ENCODE peak calls at places on chromosomes 7 and 10, in seven cellular contexts. One of them, this sample, is unnamed.

GRCh38 chr10:3549118-3549517 is 235.9 kb downstream of the KLF6 start:
- DNase-seq in CD8-positive, alpha-beta T cell: no peak
- DNase-seq in pancreas: no peak
- DNase-seq in vagina: no peak
- DNase-seq in A549: no peak
- DNase-seq in HFF-Myc: no peak
- DNase-seq in cardiac fibroblast: no peak
- DNase-seq in this sample: no peak

GRCh38 chr7:80412842-80413241 is 99.0 kb downstream of the GNAT3 start:
- DNase-seq in pancreas: no peak
- DNase-seq in cardiac fibroblast: peak; percentile 77
- DNase-seq in HFF-Myc: no peak
- DNase-seq in A549: no peak
- DNase-seq in vagina: no peak
- DNase-seq in CD8-positive, alpha-beta T cell: no peak
- DNase-seq in this sample: no peak

GRCh38 chr7:55128693-55129394 is 110.0 kb downstream of the EGFR start:
- DNase-seq in vagina: no peak
- DNase-seq in HFF-Myc: no peak
- DNase-seq in cardiac fibroblast: peak; percentile 76
- DNase-seq in A549: no peak
- DNase-seq in CD8-positive, alpha-beta T cell: no peak
- DNase-seq in pancreas: no peak
- DNase-seq in this sample: no peak

GRCh38 chr7:19116121-19117080 is 1.0 kb downstream of the TWIST1 start:
- DNase-seq in pancreas: no peak
- DNase-seq in HFF-Myc: no peak
- DNase-seq in vagina: no peak
- DNase-seq in CD8-positive, alpha-beta T cell: no peak
- DNase-seq in cardiac fibroblast: peak; percentile 56
- DNase-seq in A549: peak; percentile 25
- DNase-seq in this sample: no peak

GRCh38 chr7:94050046-94050445 is 45.9 kb upstream of the BET1 start:
- DNase-seq in pancreas: peak; percentile 15
- DNase-seq in vagina: no peak
- DNase-seq in CD8-positive, alpha-beta T cell: no peak
- DNase-seq in cardiac fibroblast: no peak
- DNase-seq in HFF-Myc: no peak
- DNase-seq in A549: no peak
- DNase-seq in this sample: no peak

GRCh38 chr10:44968101-44968886 is 8.7 kb downstream of the RASSF4 start:
- DNase-seq in HFF-Myc: no peak
- DNase-seq in CD8-positive, alpha-beta T cell: no peak
- DNase-seq in pancreas: peak; percentile 57
- DNase-seq in A549: no peak
- DNase-seq in cardiac fibroblast: peak; percentile 66
- DNase-seq in vagina: no peak
- DNase-seq in this sample: no peak

GRCh38 chr10:74871595-74872382 is 45.4 kb downstream of the KAT6B start:
- DNase-seq in CD8-positive, alpha-beta T cell: no peak
- DNase-seq in cardiac fibroblast: no peak
- DNase-seq in HFF-Myc: no peak
- DNase-seq in pancreas: no peak
- DNase-seq in vagina: no peak
- DNase-seq in A549: no peak
- DNase-seq in this sample: no peak

GRCh38 chr10:110546499-110547105 is 20.9 kb upstream of the SMC3 start:
- DNase-seq in cardiac fibroblast: no peak
- DNase-seq in CD8-positive, alpha-beta T cell: no peak
- DNase-seq in vagina: peak; percentile 69
- DNase-seq in pancreas: no peak
- DNase-seq in HFF-Myc: no peak
- DNase-seq in A549: no peak
- DNase-seq in this sample: no peak

GRCh38 chr7:22896917-22897316 is 74.3 kb upstream of the TOMM7 start:
- DNase-seq in A549: no peak
- DNase-seq in vagina: no peak
- DNase-seq in HFF-Myc: no peak
- DNase-seq in pancreas: no peak
- DNase-seq in cardiac fibroblast: no peak
- DNase-seq in CD8-positive, alpha-beta T cell: no peak
- DNase-seq in this sample: no peak

GRCh38 chr7:91949221-91950009 is 8.8 kb downstream of the AKAP9 start:
- DNase-seq in cardiac fibroblast: peak; percentile 27
- DNase-seq in A549: no peak
- DNase-seq in CD8-positive, alpha-beta T cell: no peak
- DNase-seq in HFF-Myc: no peak
- DNase-seq in vagina: no peak
- DNase-seq in pancreas: no peak
- DNase-seq in this sample: no peak

GRCh38 chr7:24659505-24659904 is 86.3 kb downstream of the PALS2 start:
- DNase-seq in pancreas: no peak
- DNase-seq in CD8-positive, alpha-beta T cell: no peak
- DNase-seq in A549: no peak
- DNase-seq in vagina: no peak
- DNase-seq in cardiac fibroblast: no peak
- DNase-seq in HFF-Myc: no peak
- DNase-seq in this sample: no peak

GRCh38 chr10:62581351-62581750 is 207.2 kb downstream of the ZNF365 start:
- DNase-seq in CD8-positive, alpha-beta T cell: no peak
- DNase-seq in HFF-Myc: no peak
- DNase-seq in A549: no peak
- DNase-seq in vagina: no peak
- DNase-seq in pancreas: no peak
- DNase-seq in cardiac fibroblast: no peak
- DNase-seq in this sample: no peak

GRCh38 chr10:131803863-131804425 is 96.9 kb upstream of the PPP2R2D start:
- DNase-seq in CD8-positive, alpha-beta T cell: no peak
- DNase-seq in vagina: no peak
- DNase-seq in cardiac fibroblast: no peak
- DNase-seq in HFF-Myc: no peak
- DNase-seq in pancreas: no peak
- DNase-seq in A549: no peak
- DNase-seq in this sample: no peak

GRCh38 chr7:133191787-133192186 is 61.1 kb upstream of the EXOC4 start:
- DNase-seq in HFF-Myc: no peak
- DNase-seq in CD8-positive, alpha-beta T cell: no peak
- DNase-seq in cardiac fibroblast: no peak
- DNase-seq in pancreas: no peak
- DNase-seq in A549: no peak
- DNase-seq in vagina: no peak
- DNase-seq in this sample: no peak

GRCh38 chr10:22560391-22561239 is 153.8 kb downstream of the PIP4K2A start:
- DNase-seq in CD8-positive, alpha-beta T cell: no peak
- DNase-seq in A549: no peak
- DNase-seq in pancreas: no peak
- DNase-seq in cardiac fibroblast: no peak
- DNase-seq in HFF-Myc: no peak
- DNase-seq in vagina: no peak
- DNase-seq in this sample: no peak

GRCh38 chr7:19519443-19519977 is 189.3 kb downstream of the POLR1F start:
- DNase-seq in pancreas: no peak
- DNase-seq in HFF-Myc: no peak
- DNase-seq in A549: no peak
- DNase-seq in cardiac fibroblast: peak; percentile 22
- DNase-seq in CD8-positive, alpha-beta T cell: no peak
- DNase-seq in vagina: no peak
- DNase-seq in this sample: no peak

GRCh38 chr7:83289396-83289993 is 126.8 kb upstream of the PCLO start:
- DNase-seq in CD8-positive, alpha-beta T cell: no peak
- DNase-seq in cardiac fibroblast: no peak
- DNase-seq in vagina: no peak
- DNase-seq in A549: no peak
- DNase-seq in pancreas: no peak
- DNase-seq in HFF-Myc: no peak
- DNase-seq in this sample: no peak

GRCh38 chr7:112453505-112454171 is 3.4 kb downstream of the IFRD1 start:
- DNase-seq in A549: peak; percentile 11
- DNase-seq in cardiac fibroblast: peak; percentile 78
- DNase-seq in CD8-positive, alpha-beta T cell: no peak
- DNase-seq in pancreas: no peak
- DNase-seq in vagina: no peak
- DNase-seq in HFF-Myc: no peak
- DNase-seq in this sample: peak; percentile 14

GRCh38 chr10:3887885-3888476 is 103.0 kb upstream of the KLF6 start:
- DNase-seq in CD8-positive, alpha-beta T cell: peak; percentile 31
- DNase-seq in HFF-Myc: peak; percentile 46
- DNase-seq in vagina: no peak
- DNase-seq in pancreas: no peak
- DNase-seq in cardiac fibroblast: peak; percentile 98
- DNase-seq in A549: peak; percentile 83
- DNase-seq in this sample: peak; percentile 55

GRCh38 chr10:132974249-132974796 is 32.0 kb upstream of the CFAP46 start:
- DNase-seq in CD8-positive, alpha-beta T cell: no peak
- DNase-seq in vagina: no peak
- DNase-seq in cardiac fibroblast: no peak
- DNase-seq in pancreas: no peak
- DNase-seq in A549: no peak
- DNase-seq in HFF-Myc: no peak
- DNase-seq in this sample: no peak

GRCh38 chr10:89156161-89156560 is 51.0 kb downstream of the CH25H start:
- DNase-seq in HFF-Myc: no peak
- DNase-seq in vagina: no peak
- DNase-seq in A549: no peak
- DNase-seq in CD8-positive, alpha-beta T cell: no peak
- DNase-seq in cardiac fibroblast: no peak
- DNase-seq in pancreas: no peak
- DNase-seq in this sample: no peak

GRCh38 chr7:66426332-66426731 is 202.3 kb upstream of the KCTD7 start:
- DNase-seq in cardiac fibroblast: no peak
- DNase-seq in vagina: no peak
- DNase-seq in A549: no peak
- DNase-seq in HFF-Myc: no peak
- DNase-seq in pancreas: no peak
- DNase-seq in CD8-positive, alpha-beta T cell: no peak
- DNase-seq in this sample: no peak

GRCh38 chr7:32586291-32587221 is 91.3 kb downstream of the AVL9 start:
- DNase-seq in A549: peak; percentile 89
- DNase-seq in cardiac fibroblast: peak; percentile 98
- DNase-seq in vagina: no peak
- DNase-seq in CD8-positive, alpha-beta T cell: no peak
- DNase-seq in HFF-Myc: peak; percentile 84
- DNase-seq in pancreas: no peak
- DNase-seq in this sample: peak; percentile 61

GRCh38 chr10:25562547-25562946 is 371.5 kb upstream of the MYO3A start:
- DNase-seq in cardiac fibroblast: no peak
- DNase-seq in CD8-positive, alpha-beta T cell: no peak
- DNase-seq in A549: no peak
- DNase-seq in pancreas: no peak
- DNase-seq in HFF-Myc: no peak
- DNase-seq in vagina: no peak
- DNase-seq in this sample: no peak
- TF ChIP-seq CTCF in cardiac fibroblast: no peak
- TF ChIP-seq CTCF in CD8-positive, alpha-beta T cell: no peak
- TF ChIP-seq CTCF in A549: no peak
- TF ChIP-seq CTCF in pancreas: no peak
- TF ChIP-seq CTCF in HFF-Myc: no peak
- TF ChIP-seq CTCF in vagina: no peak
- TF ChIP-seq CTCF in this sample: no peak

GRCh38 chr10:49001402-49001801 is 61.8 kb upstream of the LRRC18 start:
- DNase-seq in pancreas: no peak
- DNase-seq in HFF-Myc: no peak
- DNase-seq in vagina: no peak
- DNase-seq in CD8-positive, alpha-beta T cell: no peak
- DNase-seq in cardiac fibroblast: no peak
- DNase-seq in A549: peak; percentile 13
- DNase-seq in this sample: no peak
- TF ChIP-seq CTCF in pancreas: no peak
- TF ChIP-seq CTCF in HFF-Myc: peak; percentile 20
- TF ChIP-seq CTCF in vagina: no peak
- TF ChIP-seq CTCF in CD8-positive, alpha-beta T cell: no peak
- TF ChIP-seq CTCF in cardiac fibroblast: no peak
- TF ChIP-seq CTCF in A549: no peak
- TF ChIP-seq CTCF in this sample: no peak

DNA sequence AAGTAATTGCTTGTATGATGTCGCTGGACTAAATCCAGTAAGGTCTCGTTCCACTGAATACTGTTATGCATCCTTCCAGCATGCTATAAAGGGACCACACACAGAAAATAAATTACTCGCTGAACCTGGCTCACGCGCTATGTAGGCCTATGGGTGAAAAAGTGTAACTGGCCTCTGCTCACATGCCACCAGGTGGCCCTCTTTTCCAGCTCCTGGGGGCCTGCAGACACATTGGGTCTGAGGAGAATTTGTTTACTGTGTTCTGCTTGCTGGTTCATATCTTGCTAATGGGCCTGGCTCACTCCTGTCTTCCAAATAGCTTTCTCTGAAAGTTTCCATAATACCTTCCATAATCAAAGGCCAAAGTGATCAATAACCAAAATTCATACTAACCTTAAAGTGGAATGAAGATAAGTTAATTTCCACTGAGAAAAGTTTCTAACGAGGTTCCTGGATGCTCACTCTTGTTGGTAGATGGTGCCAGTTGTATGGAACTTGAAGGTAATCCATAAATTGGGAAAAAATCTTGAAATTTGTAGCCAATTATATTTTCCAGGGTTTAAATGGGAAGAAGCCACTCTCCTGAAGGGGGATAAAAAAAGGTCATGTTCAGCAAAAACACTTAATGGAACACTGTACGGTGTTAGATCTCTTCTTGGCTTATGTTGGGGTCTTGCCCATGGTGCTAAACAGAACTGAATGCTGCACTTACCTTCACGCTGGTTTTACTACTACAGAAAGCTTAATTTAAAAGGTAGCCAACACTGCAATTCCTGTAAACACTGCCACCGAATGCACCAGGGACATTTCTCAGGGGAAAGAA is 27.0 kb upstream of the ZPBP start:
- DNase-seq in vagina: no peak
- DNase-seq in CD8-positive, alpha-beta T cell: peak; percentile 7
- DNase-seq in pancreas: no peak
- DNase-seq in cardiac fibroblast: no peak
- DNase-seq in HFF-Myc: no peak
- DNase-seq in A549: peak; percentile 5
- DNase-seq in this sample: no peak
- TF ChIP-seq CTCF in vagina: no peak
- TF ChIP-seq CTCF in CD8-positive, alpha-beta T cell: peak; percentile 21
- TF ChIP-seq CTCF in pancreas: no peak
- TF ChIP-seq CTCF in cardiac fibroblast: no peak
- TF ChIP-seq CTCF in HFF-Myc: no peak
- TF ChIP-seq CTCF in A549: no peak
- TF ChIP-seq CTCF in this sample: no peak

GRCh38 chr10:103661198-103661950 is 167.9 kb downstream of the NEURL1 start:
- DNase-seq in A549: no peak
- DNase-seq in cardiac fibroblast: peak; percentile 86
- DNase-seq in HFF-Myc: peak; percentile 80
- DNase-seq in CD8-positive, alpha-beta T cell: no peak
- DNase-seq in vagina: peak; percentile 97
- DNase-seq in pancreas: peak; percentile 61
- DNase-seq in this sample: peak; percentile 93

GRCh38 chr10:103661951-103662405 is 168.5 kb downstream of the NEURL1 start:
- DNase-seq in CD8-positive, alpha-beta T cell: no peak
- DNase-seq in vagina: no peak
- DNase-seq in HFF-Myc: no peak
- DNase-seq in pancreas: no peak
- DNase-seq in A549: no peak
- DNase-seq in cardiac fibroblast: peak; percentile 15
- DNase-seq in this sample: no peak

GRCh38 chr10:103660364-103661197 is 167.1 kb downstream of the NEURL1 start:
- DNase-seq in A549: no peak
- DNase-seq in cardiac fibroblast: peak; percentile 64
- DNase-seq in pancreas: no peak
- DNase-seq in vagina: no peak
- DNase-seq in CD8-positive, alpha-beta T cell: no peak
- DNase-seq in HFF-Myc: no peak
- DNase-seq in this sample: no peak

GRCh38 chr10:103658049-103658577 is 164.6 kb downstream of the NEURL1 start:
- DNase-seq in A549: no peak
- DNase-seq in CD8-positive, alpha-beta T cell: no peak
- DNase-seq in pancreas: no peak
- DNase-seq in cardiac fibroblast: no peak
- DNase-seq in vagina: no peak
- DNase-seq in HFF-Myc: no peak
- DNase-seq in this sample: no peak

GRCh38 chr10:103659674-103660363 is 166.3 kb downstream of the NEURL1 start:
- DNase-seq in A549: no peak
- DNase-seq in pancreas: peak; percentile 74
- DNase-seq in vagina: no peak
- DNase-seq in CD8-positive, alpha-beta T cell: peak; percentile 38
- DNase-seq in cardiac fibroblast: peak; percentile 86
- DNase-seq in HFF-Myc: peak; percentile 59
- DNase-seq in this sample: no peak
- TF ChIP-seq CTCF in A549: no peak
- TF ChIP-seq CTCF in pancreas: no peak
- TF ChIP-seq CTCF in vagina: no peak
- TF ChIP-seq CTCF in CD8-positive, alpha-beta T cell: no peak
- TF ChIP-seq CTCF in cardiac fibroblast: peak; percentile 28
- TF ChIP-seq CTCF in HFF-Myc: no peak
- TF ChIP-seq CTCF in this sample: peak; percentile 24

This sample was measured in AG09319.